ENCODE peak calls at places on chromosomes 5 and 9, in four cellular contexts. O, X, G and E are unnamed samples.
A peak's percentile ranks its signal among the peaks of the same experiment; 100 is the strongest.

GRCh38 chr5:135246605-135246922 is 152.5 kb downstream of the MACROH2A1 start:
- DNase-seq in O (no peak), X (no peak), G (no peak), E (no peak)

GRCh38 chr5:143110591-143110990 is 292.9 kb downstream of the NR3C1 start:
- DNase-seq in O (no peak), X (no peak), G (no peak), E (no peak)

GRCh38 chr9:7374966-7375650 is 424.5 kb downstream of the DMAC1 start:
- DNase-seq in O (no peak), X (no peak), G (no peak), E (no peak)

GRCh38 chr5:40428129-40428528 is 251.6 kb upstream of the PTGER4 start:
- DNase-seq in O (no peak), X (no peak), G (no peak), E (no peak)

GRCh38 chr9:14210428-14210827 is 103.5 kb downstream of the NFIB start:
- DNase-seq in O (no peak), X (no peak), G (no peak), E (no peak)

GRCh38 chr5:56279979-56280378 is 46.8 kb upstream of the ANKRD55 start:
- DNase-seq in O (no peak), X (peak; percentile 76), G (no peak), E (no peak)

GRCh38 chr9:38061326-38061947 is 7.6 kb downstream of the SHB start:
- DNase-seq in O (no peak), X (no peak), G (no peak), E (no peak)

GRCh38 chr5:137570070-137570469 is 70.9 kb upstream of the SPOCK1 start:
- DNase-seq in O (no peak), X (no peak), G (no peak), E (no peak)

GRCh38 chr5:16749626-16750025 is 132.8 kb upstream of the RETREG1 start:
- DNase-seq in O (no peak), X (no peak), G (no peak), E (no peak)

GRCh38 chr5:14818931-14819790 is 52.4 kb downstream of the ANKH start:
- DNase-seq in O (no peak), X (no peak), G (no peak), E (peak; percentile 72)

GRCh38 chr5:168307925-168308584 is 16.6 kb downstream of the WWC1 start:
- DNase-seq in O (no peak), X (no peak), G (no peak), E (no peak)

GRCh38 chr5:176296-176823 is 14.9 kb upstream of the LRRC14B start:
- DNase-seq in O (no peak), X (no peak), G (peak; percentile 41), E (no peak)

GRCh38 chr5:18967637-18968036 is 1020.4 kb downstream of the CDH18 start:
- DNase-seq in O (no peak), X (no peak), G (no peak), E (no peak)

GRCh38 chr5:66554211-66554610 is 42.0 kb upstream of the MAST4 start:
- DNase-seq in O (no peak), X (peak; percentile 49), G (no peak), E (no peak)

GRCh38 chr5:15763754-15764153 is 263.8 kb downstream of the FBXL7 start:
- DNase-seq in O (no peak), X (no peak), G (no peak), E (no peak)

GRCh38 chr9:33452828-33453271 is 5.5 kb upstream of the AQP3 start:
- DNase-seq in O (peak; percentile 83), X (peak; percentile 85), G (peak; percentile 86), E (no peak)

GRCh38 chr5:157469073-157469472 is 9.1 kb downstream of the NIPAL4 start:
- DNase-seq in O (no peak), X (no peak), G (no peak), E (no peak)

GRCh38 chr5:157469687-157470086 is 9.7 kb downstream of the NIPAL4 start:
- DNase-seq in O (no peak), X (no peak), G (no peak), E (no peak)

GRCh38 chr5:157470616-157471015 is 10.6 kb downstream of the NIPAL4 start:
- DNase-seq in O (no peak), X (no peak), G (no peak), E (no peak)

GRCh38 chr5:157473383-157474370 is 13.7 kb downstream of the NIPAL4 start:
- DNase-seq in O (peak; percentile 37), X (no peak), G (no peak), E (no peak)

GRCh38 chr5:157471709-157472108 is 11.7 kb downstream of the NIPAL4 start:
- DNase-seq in O (peak; percentile 24), X (no peak), G (no peak), E (no peak)
- TF ChIP-seq CTCF in O (peak; percentile 76), X (peak; percentile 80), G (peak; percentile 14), E (peak; percentile 44)

GRCh38 chr9:127749090-127749787 is 14.1 kb upstream of the TOR2A start:
- DNase-seq in O (no peak), X (no peak), G (no peak), E (no peak)
- H3K27me3 ChIP-seq in O (peaks cover 31% of the 10 kb centered on the region), X (peaks cover 63% of the 10 kb centered on the region), G (peaks cover 2% of the 10 kb centered on the region), E (no peaks in the 10 kb centered on the region)

GRCh38 chr5:148378670-148379069 is 5.1 kb upstream of the FBXO38 start:
- DNase-seq in O (no peak), X (no peak), G (no peak), E (no peak)
- H3K27ac ChIP-seq in O (no peak overlapping the region), X (no peak overlapping the region), G (no peak overlapping the region), E (no peak overlapping the region)

GRCh38 chr5:6427689-6428088 is 21.0 kb upstream of the UBE2QL1 start:
- DNase-seq in O (no peak), X (peak; percentile 63), G (no peak), E (no peak)
- TF ChIP-seq CTCF in O (no peak), X (no peak), G (no peak), E (no peak)

DNA sequence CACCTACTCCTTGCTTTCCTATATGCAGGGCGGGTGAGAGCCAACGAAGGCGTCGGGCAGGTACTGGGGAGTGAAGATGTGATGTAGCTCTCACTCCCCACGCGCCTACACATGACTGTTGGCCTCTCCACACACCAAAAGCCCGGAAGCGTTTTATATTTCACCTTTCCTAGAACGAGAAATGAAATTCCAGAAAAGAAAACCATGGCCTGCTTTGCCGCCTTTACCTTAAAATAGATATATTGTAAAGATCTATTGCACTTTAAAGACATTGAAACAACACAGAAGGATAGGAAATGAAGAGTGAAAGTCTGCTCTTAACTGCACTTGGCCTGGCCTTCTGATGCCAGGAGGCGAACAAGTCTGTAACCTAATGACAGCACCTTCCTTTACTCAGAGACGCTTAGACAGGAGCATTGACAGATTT is 6.7 kb downstream of the PRDM6 start:
- DNase-seq in O (no peak), X (no peak), G (no peak), E (no peak)
- H3K27me3 ChIP-seq in O (peaks cover 100% of the 10 kb centered on the region), X (no peaks in the 10 kb centered on the region), G (peaks cover 76% of the 10 kb centered on the region), E (no peaks in the 10 kb centered on the region)

DNA sequence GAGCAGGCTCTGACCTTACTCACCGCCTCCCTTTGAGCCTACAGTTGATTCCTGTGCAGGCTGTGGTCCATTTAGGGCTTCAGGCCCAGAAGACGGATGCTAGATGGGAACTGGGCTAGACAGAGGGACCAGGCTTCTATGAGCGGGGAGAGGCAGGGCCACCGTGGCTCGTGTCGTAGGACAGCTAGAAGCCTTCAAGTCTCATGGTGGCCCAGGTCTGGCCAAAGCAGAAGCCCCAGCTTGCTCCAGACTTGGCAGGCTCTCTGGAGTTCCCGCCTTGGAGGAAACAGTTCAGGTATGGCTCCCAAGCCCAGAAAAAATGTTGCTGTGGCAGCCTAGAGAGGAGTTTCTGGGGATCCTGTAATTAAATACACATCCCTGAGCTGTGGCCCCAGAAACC is 10.9 kb upstream of the NR5A1 start:
- DNase-seq in O (no peak), X (no peak), G (no peak), E (no peak)
- H3K27ac ChIP-seq in O (no peak overlapping the region), X (no peak overlapping the region), G (no peak overlapping the region), E (no peak overlapping the region)